ENCODE peak calls at places on chromosomes 4 and X, in seven cellular contexts. O is retinal pigment epithelial cell, R is IMR-90, Z is lower lobe of right lung, U is dorsolateral prefrontal cortex, Q is HFF-Myc, W is suprapubic skin. C is an unnamed sample.

GRCh38 chr4:75087865-75088264 is 154.9 kb downstream of the PARM1 start:
- DNase-seq in Q (no peak), W (no peak), U (no peak), O (no peak), Z (no peak), R (no peak), C (no peak)

GRCh38 chr4:182822554-182822953 is 94.6 kb downstream of the DCTD start:
- DNase-seq in Q (no peak), U (no peak), O (no peak), R (no peak), W (no peak), Z (no peak), C (no peak)

GRCh38 chr4:116180056-116180690 is 905.2 kb downstream of the TRAM1L1 start:
- DNase-seq in Q (no peak), W (no peak), Z (no peak), R (no peak), O (no peak), U (no peak), C (peak)

GRCh38 chrX:115906276-115906675 is 264.3 kb upstream of the AGTR2 start:
- DNase-seq in U (no peak), Z (no peak), O (no peak), R (no peak), Q (no peak), W (no peak), C (no peak)

GRCh38 chr4:80732010-80732409 is 298.5 kb upstream of the BMP3 start:
- DNase-seq in U (no peak), O (no peak), W (no peak), R (peak), Q (no peak), Z (no peak), C (peak)

GRCh38 chrX:149630681-149631292 is 805 bp downstream of the TMEM185A start:
- DNase-seq in Q (no peak), U (no peak), W (no peak), Z (no peak), R (peak), O (no peak), C (peak)

GRCh38 chrX:46407753-46408130 is 137.5 kb downstream of the ZNF674 start:
- DNase-seq in O (no peak), U (no peak), Z (no peak), R (peak), Q (no peak), W (no peak), C (peak)

GRCh38 chrX:120311632-120312000 is 355 bp upstream of the TMEM255A start:
- DNase-seq in U (no peak), W (no peak), Q (no peak), Z (no peak), R (no peak), O (no peak), C (no peak)

GRCh38 chr4:10013722-10014121 is 7.6 kb downstream of the SLC2A9 start:
- DNase-seq in Q (no peak), U (no peak), Z (peak), O (no peak), R (no peak), W (no peak), C (no peak)

GRCh38 chrX:276588-277171 is 4.5 kb upstream of the PLCXD1 start:
- DNase-seq in W (peak), O (no peak), Z (peak), Q (no peak), U (no peak), R (peak), C (no peak)

GRCh38 chrX:11146411-11146810 is 35.3 kb downstream of the HCCS start:
- DNase-seq in R (no peak), Q (no peak), Z (no peak), W (no peak), O (no peak), U (no peak), C (no peak)

GRCh38 chr4:45621926-45622325 is 501.9 kb downstream of the GABRG1 start:
- DNase-seq in Q (no peak), U (no peak), Z (no peak), O (peak), R (no peak), W (no peak), C (peak)

GRCh38 chrX:26922278-26922677 is 540.9 kb downstream of the PPP4R3C start:
- DNase-seq in W (no peak), U (no peak), Q (no peak), O (no peak), R (no peak), Z (no peak), C (peak)

GRCh38 chr4:39657465-39657864 is 18.8 kb upstream of the SMIM14 start:
- DNase-seq in Z (no peak), R (no peak), O (no peak), Q (no peak), W (no peak), U (no peak), C (no peak)

GRCh38 chrX:118520206-118520857 is 24.7 kb downstream of the DOCK11 start:
- DNase-seq in W (no peak), O (no peak), Q (no peak), U (no peak), Z (no peak), R (peak), C (peak)

GRCh38 chr4:184475096-184475461 is 729 bp upstream of the IRF2 start:
- DNase-seq in U (no peak), R (peak), Z (peak), W (peak), Q (no peak), O (no peak), C (no peak)

GRCh38 chrX:151098996-151099395 is 77.4 kb upstream of the GPR50 start:
- DNase-seq in Q (no peak), R (no peak), U (no peak), W (no peak), Z (no peak), O (no peak), C (no peak)

GRCh38 chr4:337932-338758 is 531 bp downstream of the ZNF141 start:
- DNase-seq in W (no peak), Q (no peak), U (peak), R (peak), O (no peak), Z (peak), C (peak)

GRCh38 chr4:169058312-169058711 is 48.3 kb upstream of the CBR4 start:
- DNase-seq in R (no peak), W (no peak), Z (no peak), U (no peak), O (no peak), Q (no peak), C (no peak)

DNA sequence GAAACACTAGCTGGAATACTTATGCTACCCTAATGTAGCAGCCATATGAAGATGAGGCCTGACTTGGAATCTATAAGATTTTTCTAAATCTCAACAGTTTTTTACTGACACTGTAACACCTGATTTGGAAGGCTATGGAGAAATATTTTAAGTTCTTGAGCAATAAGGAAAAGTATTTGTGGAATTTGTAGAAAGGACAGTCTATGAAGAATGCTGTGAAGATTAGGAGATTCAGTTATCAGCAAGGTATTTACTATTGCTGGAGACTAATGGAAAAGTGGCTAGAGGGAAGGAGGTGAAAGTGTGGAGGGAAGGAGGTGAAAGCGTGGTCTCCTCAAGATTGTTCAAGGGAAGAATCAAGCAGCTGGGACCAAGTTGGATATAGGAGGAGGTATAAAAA is 190.0 kb upstream of the EMCN start:
- DNase-seq in W (no peak), R (no peak), Q (no peak), O (no peak), Z (no peak), U (no peak), C (no peak)
- TF ChIP-seq CTCF in W (no peak), R (no peak), Q (no peak), O (no peak), Z (no peak), U (no peak), C (no peak)

GRCh38 chr4:176002007-176002623 is 63.5 kb upstream of the WDR17 start:
- DNase-seq in Q (no peak), R (no peak), O (no peak), Z (peak), W (no peak), U (no peak), C (no peak)
- H3K4me3 ChIP-seq in Q (peak), R (peak), O (peak), Z (peak), W (peak), U (peak), C (peak)

GRCh38 chr4:3434891-3435683 is 6.7 kb upstream of the HGFAC start:
- DNase-seq in R (no peak), W (no peak), Q (no peak), Z (no peak), O (no peak), U (no peak), C (no peak)
- TF ChIP-seq CTCF in R (no peak), W (no peak), Q (peak), Z (no peak), O (peak), U (no peak), C (peak)

DNA sequence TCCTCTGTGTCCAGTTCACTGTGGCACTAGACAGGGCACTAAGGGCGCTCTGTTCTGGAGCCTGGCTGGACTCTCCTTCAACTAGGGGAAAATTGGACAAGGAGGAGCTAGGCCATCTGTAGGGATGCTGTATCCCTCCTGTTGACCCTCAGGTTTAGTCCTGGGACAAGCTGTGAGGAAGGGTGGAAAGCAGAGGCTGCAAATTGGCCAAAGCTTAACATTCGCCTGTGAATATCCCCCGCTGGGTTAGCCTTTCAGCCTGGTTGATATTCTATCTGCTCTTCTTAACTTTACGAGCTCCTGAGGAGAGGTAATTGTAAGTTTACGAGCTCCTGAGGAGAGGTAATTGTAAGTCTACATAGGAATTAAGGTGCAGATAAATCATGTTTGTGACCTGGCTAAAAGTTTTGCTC is 64.3 kb upstream of the ENPEP start:
- DNase-seq in W (no peak), Z (no peak), U (no peak), O (no peak), R (no peak), Q (no peak), C (no peak)
- H3K4me3 ChIP-seq in W (no peak), Z (no peak), U (no peak), O (no peak), R (no peak), Q (no peak), C (no peak)

GRCh38 chrX:30637874-30638793 is 15.1 kb upstream of the GK start:
- DNase-seq in W (no peak), Z (no peak), O (no peak), R (no peak), Q (no peak), U (no peak), C (no peak)

DNA sequence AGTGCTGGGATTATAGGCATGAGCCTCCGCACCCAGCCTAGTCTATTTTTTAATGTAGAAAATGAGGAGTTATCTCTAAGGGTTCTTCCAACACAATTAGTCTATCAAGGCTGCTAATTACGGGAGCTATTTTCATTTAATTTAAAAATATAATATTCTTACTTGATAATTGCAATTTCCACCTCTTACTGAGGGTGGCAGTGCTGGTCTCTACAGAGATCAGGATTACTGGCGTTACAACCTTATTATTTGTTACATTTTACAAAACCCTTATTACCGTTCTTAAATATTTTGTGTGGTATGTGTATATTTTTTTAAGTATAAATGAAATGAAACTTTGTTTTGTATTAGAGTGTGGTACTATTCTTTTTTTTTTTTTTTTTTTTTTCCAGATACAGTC is 17.6 kb upstream of the GK start:
- DNase-seq in Q (no peak), Z (no peak), R (peak), U (no peak), W (no peak), O (no peak), C (no peak)
- TF ChIP-seq CTCF in Q (no peak), Z (peak), R (peak), U (peak), W (no peak), O (peak), C (peak)

GRCh38 chr4:109913842-109914241 is 1.2 kb downstream of the EGF start:
- DNase-seq in O (no peak), Q (no peak), Z (no peak), W (no peak), U (no peak), R (no peak), C (no peak)

GRCh38 chr4:109912706-109913621 is at the start of gene EGF:
- DNase-seq in W (no peak), U (no peak), Q (peak), O (peak), Z (no peak), R (peak), C (peak)

GRCh38 chr4:109916003-109916399 is 3.3 kb downstream of the EGF start:
- DNase-seq in W (no peak), U (no peak), Q (no peak), O (no peak), R (no peak), Z (no peak), C (no peak)

GRCh38 chr4:109914356-109914755 is 1.7 kb downstream of the EGF start:
- DNase-seq in W (no peak), R (no peak), U (no peak), Z (no peak), Q (no peak), O (no peak), C (no peak)

DNA sequence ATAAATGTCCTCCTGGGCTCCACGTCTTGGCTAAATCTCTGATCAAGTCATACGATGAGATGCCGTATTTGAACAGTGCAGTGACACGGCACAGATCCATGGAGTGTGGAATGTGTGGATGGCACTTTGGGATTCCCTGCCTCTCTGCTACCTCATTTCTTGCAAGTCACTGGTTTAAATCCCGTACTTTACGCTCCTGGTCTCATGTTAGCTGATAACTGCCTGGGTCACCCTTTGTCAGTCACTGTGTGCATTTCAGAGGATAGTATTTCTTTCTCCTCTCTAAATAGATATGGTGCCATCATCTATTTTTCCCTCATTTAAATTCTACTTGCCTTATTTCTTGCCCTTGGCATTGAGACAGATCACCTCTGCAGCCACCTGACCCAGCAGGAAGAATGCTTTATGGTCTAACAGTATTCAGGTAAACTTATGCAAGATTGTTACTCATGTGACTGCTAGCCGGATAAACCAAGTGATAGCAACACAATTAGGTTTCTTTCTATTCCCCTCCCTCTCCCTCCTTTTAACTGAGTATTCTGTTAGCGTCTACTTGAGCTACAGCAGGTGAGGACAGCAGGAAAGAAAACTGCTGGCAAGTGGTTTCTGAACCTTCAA is 2.8 kb downstream of the EGF start:
- DNase-seq in U (no peak), Q (no peak), W (no peak), Z (no peak), O (no peak), R (no peak), C (no peak)
- H3K4me3 ChIP-seq in U (no peak), Q (no peak), W (no peak), Z (no peak), O (no peak), R (no peak), C (no peak)

DNA sequence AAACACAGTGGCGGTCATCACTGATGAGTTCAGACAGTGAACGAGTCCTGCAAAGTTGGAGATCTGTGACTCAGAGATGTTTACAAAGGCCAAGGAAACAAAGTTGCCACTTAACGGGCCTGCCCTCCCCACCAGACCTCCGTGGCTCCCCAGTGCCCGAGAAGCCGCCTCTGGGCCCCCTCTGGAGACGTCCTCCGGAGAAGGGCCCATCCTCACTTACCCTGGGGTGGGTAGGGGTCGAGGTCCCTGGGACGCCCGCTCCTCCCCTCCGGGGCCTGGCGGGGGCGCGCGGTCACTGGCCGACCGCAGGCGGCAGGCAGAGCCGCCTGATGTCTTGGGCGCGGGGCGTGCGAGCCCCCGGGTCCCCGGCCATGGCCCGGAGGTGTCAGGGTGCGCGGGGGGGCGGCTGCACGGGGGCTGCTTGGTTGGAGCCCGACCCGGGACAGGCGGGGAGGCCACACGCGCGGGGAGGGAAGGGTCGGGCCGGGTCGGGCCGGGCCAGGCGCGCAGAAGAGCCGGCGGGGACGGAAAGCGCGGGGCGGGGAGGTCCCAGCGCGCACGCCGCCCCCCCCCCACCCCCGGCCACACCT is 590 bp downstream of the DHRSX start:
- DNase-seq in R (peak), Z (peak), Q (no peak), O (no peak), U (no peak), W (no peak), C (peak)
- TF ChIP-seq CTCF in R (no peak), Z (no peak), Q (no peak), O (peak), U (no peak), W (no peak), C (peak)